ENCODE peak calls at places on chromosomes 3 and 15, in ten cellular contexts. H is heart left ventricle, E is endodermal cell, T is mammary epithelial cell, M is GM12878, S is BJ, O is hepatocyte, V is lower lobe of right lung, X is cardiac muscle cell, J is cardiac fibroblast. F is an unnamed sample.

GRCh38 chr15:56207711-56208110 is 36.0 kb downstream of the RFX7 start:
- DNase-seq in H (no peak), E (no peak), T (no peak), M (peak), S (no peak), O (no peak), V (no peak), X (no peak), J (no peak), F (no peak)

GRCh38 chr15:75697523-75698398 is 14.9 kb downstream of the CSPG4 start:
- DNase-seq in H (no peak), E (no peak), T (no peak), M (no peak), S (no peak), O (no peak), V (no peak), X (peak), J (no peak), F (no peak)

GRCh38 chr15:74781673-74782595 is at the start of gene CSK:
- DNase-seq in H (peak), E (peak), T (peak), M (no peak), S (no peak), O (peak), V (peak), X (peak), J (peak), F (peak)

GRCh38 chr3:41431386-41431785 is 232.1 kb downstream of the CTNNB1 start:
- DNase-seq in H (no peak), E (no peak), T (no peak), M (no peak), S (no peak), O (no peak), V (no peak), X (no peak), J (no peak), F (no peak)

GRCh38 chr3:195893516-195893915 is 14.8 kb downstream of the TNK2 start:
- DNase-seq in H (no peak), E (no peak), T (no peak), M (no peak), S (no peak), O (no peak), V (no peak), X (no peak), J (no peak), F (no peak)

GRCh38 chr3:60024400-60024799 is 974.6 kb upstream of the CFAP20DC start:
- DNase-seq in H (no peak), E (no peak), T (no peak), M (no peak), S (no peak), O (no peak), V (no peak), X (no peak), J (no peak), F (no peak)

GRCh38 chr3:39216176-39216790 is 23.9 kb upstream of the XIRP1 start:
- DNase-seq in H (no peak), E (no peak), T (no peak), M (peak), S (no peak), O (no peak), V (no peak), X (no peak), J (no peak), F (no peak)

GRCh38 chr3:163785693-163786092 is 1292.6 kb downstream of the SI start:
- DNase-seq in H (no peak), E (peak), T (no peak), M (no peak), S (no peak), O (peak), V (no peak), X (no peak), J (no peak), F (peak)

GRCh38 chr3:11635671-11636371 is 7.9 kb downstream of the VGLL4 start:
- DNase-seq in H (no peak), E (no peak), T (no peak), M (no peak), S (no peak), O (no peak), V (no peak), X (no peak), J (peak), F (peak)

GRCh38 chr3:134846943-134847342 is 51.9 kb downstream of the EPHB1 start:
- DNase-seq in H (no peak), E (peak), T (peak), M (no peak), S (peak), O (peak), V (no peak), X (peak), J (peak), F (peak)

GRCh38 chr3:71202848-71203390 is 380.6 kb downstream of the FOXP1 start:
- DNase-seq in H (no peak), E (no peak), T (no peak), M (no peak), S (no peak), O (no peak), V (no peak), X (no peak), J (no peak), F (no peak)

GRCh38 chr3:76566211-76566534 is 473.7 kb upstream of the ROBO2 start:
- DNase-seq in H (no peak), E (no peak), T (no peak), M (no peak), S (no peak), O (peak), V (no peak), X (no peak), J (no peak), F (peak)

GRCh38 chr3:146087121-146087520 is 73.9 kb downstream of the PLOD2 start:
- DNase-seq in H (no peak), E (no peak), T (no peak), M (no peak), S (no peak), O (no peak), V (no peak), X (no peak), J (no peak), F (no peak)

GRCh38 chr3:94032187-94032586 is 3.8 kb upstream of the STX19 start:
- DNase-seq in H (no peak), E (no peak), T (no peak), M (no peak), S (no peak), O (no peak), V (no peak), X (peak), J (no peak), F (peak)

GRCh38 chr3:183826448-183826847 is 1.1 kb upstream of the MAP6D1 start:
- DNase-seq in H (no peak), E (no peak), T (no peak), M (no peak), S (no peak), O (no peak), V (no peak), X (no peak), J (no peak), F (no peak)

GRCh38 chr3:112745567-112746248 is 101.0 kb downstream of the CD200R1L start:
- DNase-seq in H (no peak), E (no peak), T (no peak), M (no peak), S (no peak), O (no peak), V (no peak), X (no peak), J (no peak), F (no peak)

DNA sequence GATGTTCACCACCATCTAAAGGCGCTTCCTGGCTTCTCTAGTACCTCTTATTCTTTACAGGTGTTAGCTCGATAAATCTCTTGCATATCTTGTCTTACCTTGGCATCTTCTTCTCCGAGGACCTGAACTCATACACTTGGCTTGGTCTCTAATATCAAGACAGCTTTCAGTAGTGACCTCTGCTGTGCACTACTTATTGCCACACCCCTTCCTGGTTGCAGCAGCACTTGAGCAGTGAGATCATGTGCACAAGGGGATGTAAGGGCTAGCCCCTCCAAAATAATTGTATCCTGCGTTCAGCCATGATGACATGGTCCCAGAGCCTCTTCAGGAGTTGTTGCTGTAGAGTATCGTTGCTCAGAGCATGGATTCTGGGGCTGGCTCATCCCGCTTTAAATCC is 1.3 kb upstream of the PLA1A start:
- DNase-seq in H (no peak), E (no peak), T (no peak), M (no peak), S (no peak), O (no peak), V (no peak), X (no peak), J (no peak), F (no peak)
- H3K4me3 ChIP-seq in H (no peak), E (no peak), T (no peak), M (no peak), S (no peak), O (no peak), V (no peak), X (no peak), J (no peak), F (no peak)

GRCh38 chr3:173529062-173529711 is 131.6 kb downstream of the NLGN1 start:
- DNase-seq in H (no peak), E (peak), T (peak), M (no peak), S (no peak), O (peak), V (no peak), X (peak), J (peak), F (peak)
- TF ChIP-seq CTCF in H (peak), E (peak), T (peak), M (peak), S (peak), O (peak), V (peak), X (peak), J (peak), F (peak)

DNA sequence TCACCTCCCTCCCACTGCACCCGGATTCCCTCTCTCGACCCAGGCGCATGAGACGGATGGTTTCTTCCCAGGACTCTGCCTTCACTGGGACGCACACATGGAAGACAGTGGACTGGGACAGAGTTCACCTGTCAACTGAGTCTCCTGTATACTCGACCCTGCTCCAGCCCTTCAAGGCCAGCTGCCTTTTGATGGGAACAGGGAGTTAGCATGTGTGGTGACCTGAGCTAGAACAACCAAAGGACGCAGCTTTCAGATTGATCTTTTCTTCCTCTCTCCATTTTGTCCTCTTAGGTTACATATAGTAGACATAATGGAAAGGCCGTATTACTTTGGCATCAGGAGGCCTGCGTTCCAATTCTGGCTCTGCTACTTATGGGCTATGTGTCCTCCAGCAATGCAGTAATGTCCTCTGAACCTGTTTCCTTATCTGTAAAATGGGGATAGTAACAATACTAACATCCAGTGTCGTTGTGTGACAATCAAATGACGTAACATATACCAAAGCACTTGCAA is 94.1 kb downstream of the PEX5L start:
- DNase-seq in H (no peak), E (no peak), T (no peak), M (no peak), S (no peak), O (no peak), V (no peak), X (no peak), J (no peak), F (no peak)
- H3K4me3 ChIP-seq in H (no peak), E (peak), T (no peak), M (no peak), S (no peak), O (no peak), V (peak), X (no peak), J (no peak), F (peak)

DNA sequence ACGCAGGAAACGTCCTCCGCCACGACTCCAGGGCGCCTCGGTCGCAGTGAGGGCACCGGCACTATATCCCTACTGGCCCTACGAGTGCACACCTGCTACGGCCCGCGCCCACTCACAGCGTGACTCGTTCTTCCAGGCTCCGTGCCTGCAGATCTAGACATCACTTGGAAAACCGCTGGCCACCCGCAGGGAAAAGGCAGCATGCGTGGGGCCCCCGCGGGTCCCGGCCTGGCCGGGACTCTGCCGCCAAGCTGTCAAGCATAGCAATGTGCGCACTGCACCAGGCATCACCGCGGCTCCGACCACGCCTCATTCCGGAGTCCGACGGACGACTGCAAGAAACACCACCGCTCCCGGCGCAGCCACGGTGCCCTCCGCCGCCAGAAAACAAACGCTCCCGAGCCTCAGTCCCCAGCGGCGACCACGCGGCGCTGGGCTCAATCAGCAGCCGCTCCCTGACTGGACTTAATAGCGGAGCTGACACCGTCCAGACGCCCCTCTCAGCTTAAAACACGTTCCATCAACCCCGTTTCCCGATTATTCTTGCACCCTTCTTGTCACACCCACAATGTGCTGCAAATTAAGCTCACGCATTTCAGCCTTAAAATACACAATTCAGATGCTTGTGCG is 984 bp downstream of the CYFIP1 start:
- DNase-seq in H (peak), E (peak), T (peak), M (no peak), S (no peak), O (peak), V (peak), X (peak), J (peak), F (peak)
- TF ChIP-seq CTCF in H (no peak), E (no peak), T (no peak), M (no peak), S (no peak), O (no peak), V (no peak), X (no peak), J (no peak), F (no peak)

GRCh38 chr3:12892840-12893189 is 51.5 kb upstream of the RPL32 start:
- DNase-seq in H (no peak), E (no peak), T (no peak), M (no peak), S (no peak), O (no peak), V (no peak), X (no peak), J (no peak), F (no peak)

GRCh38 chr3:12893247-12893646 is 51.9 kb upstream of the RPL32 start:
- DNase-seq in H (no peak), E (no peak), T (peak), M (no peak), S (no peak), O (no peak), V (no peak), X (no peak), J (no peak), F (no peak)

GRCh38 chr3:12894629-12895028 is 53.3 kb upstream of the RPL32 start:
- DNase-seq in H (peak), E (no peak), T (no peak), M (no peak), S (no peak), O (no peak), V (peak), X (no peak), J (no peak), F (peak)

GRCh38 chr3:12891985-12892839 is 50.8 kb upstream of the RPL32 start:
- DNase-seq in H (peak), E (peak), T (peak), M (no peak), S (no peak), O (peak), V (peak), X (peak), J (peak), F (peak)

DNA sequence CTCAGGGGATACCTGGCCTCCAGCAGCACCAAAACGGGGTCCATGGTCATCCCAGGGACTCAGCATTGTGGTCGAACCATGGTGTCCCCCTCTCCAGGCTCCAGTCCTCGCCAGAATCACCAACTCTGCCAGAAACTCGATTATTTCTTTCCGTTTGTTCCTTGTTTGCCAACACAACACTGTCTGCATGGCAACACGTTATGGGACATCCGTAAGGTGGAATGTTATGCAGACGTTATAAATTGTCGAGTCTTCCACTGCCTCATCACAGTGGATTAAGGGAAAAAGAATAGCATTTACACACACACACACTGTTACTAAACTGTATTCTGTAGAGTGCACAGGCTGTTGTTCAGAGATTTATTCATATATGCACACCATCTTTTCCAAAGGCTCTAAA is 52.5 kb upstream of the RPL32 start:
- DNase-seq in H (no peak), E (no peak), T (no peak), M (no peak), S (no peak), O (no peak), V (no peak), X (no peak), J (no peak), F (no peak)
- H3K4me3 ChIP-seq in H (no peak), E (no peak), T (no peak), M (no peak), S (no peak), O (no peak), V (no peak), X (no peak), J (no peak), F (no peak)

DNA sequence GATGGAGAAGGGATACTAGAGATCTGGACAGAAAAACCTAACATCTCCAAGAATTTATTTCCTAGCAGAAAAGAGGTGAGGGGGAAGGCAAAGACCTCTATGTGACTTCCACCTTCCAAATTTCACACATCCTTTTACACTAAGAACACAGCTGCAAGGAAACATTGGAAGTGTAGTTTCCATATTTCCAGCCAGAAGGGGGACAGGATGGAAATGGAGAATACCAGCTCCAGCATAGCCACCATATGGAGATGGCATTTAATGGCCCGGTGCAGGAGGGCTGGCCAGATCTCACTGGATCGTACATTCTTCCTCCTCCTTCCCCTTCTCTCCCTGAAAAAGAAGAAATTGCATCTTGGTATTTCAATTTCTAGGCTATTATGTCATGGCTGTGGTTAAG is 37.1 kb upstream of the TF start:
- DNase-seq in H (no peak), E (no peak), T (no peak), M (no peak), S (no peak), O (no peak), V (no peak), X (no peak), J (no peak), F (no peak)
- TF ChIP-seq CTCF in H (no peak), E (no peak), T (no peak), M (no peak), S (no peak), O (no peak), V (no peak), X (no peak), J (no peak), F (no peak)

DNA sequence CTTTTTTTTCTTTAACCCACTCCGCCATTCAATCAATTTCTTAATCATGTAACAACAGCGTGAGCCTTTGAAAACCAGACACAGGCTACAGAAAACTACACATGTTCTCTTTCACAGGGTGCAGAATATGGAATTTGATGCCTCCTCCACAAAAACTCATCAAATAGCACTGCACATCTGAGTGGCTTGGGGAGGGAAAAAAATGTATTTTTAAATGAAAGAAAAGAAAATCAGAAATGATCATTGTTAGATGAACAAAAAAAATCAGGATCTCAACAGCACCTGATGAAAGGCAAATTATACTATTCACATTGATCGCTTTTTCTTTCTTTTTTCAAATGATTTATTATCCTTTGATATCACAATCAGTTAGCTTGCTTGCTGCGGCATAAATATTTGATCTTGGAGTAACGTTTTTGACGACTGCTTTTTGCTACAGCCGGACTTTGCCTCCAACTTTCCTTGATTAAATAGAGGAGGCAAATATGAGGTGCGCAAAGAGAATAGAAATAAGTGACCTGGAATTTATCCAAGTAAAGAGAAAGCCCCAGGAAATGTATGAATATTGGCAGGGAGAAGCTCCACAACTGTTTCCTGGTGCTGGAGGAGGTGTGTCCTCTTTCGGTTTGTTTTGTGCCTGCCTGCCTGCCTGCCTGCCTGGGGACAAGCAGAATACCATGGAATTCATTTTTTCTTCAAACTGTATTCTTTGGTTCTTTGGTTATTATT is 63.1 kb downstream of the EDEM1 start:
- DNase-seq in H (no peak), E (no peak), T (peak), M (no peak), S (no peak), O (no peak), V (no peak), X (peak), J (no peak), F (no peak)
- H3K4me3 ChIP-seq in H (no peak), E (no peak), T (peak), M (no peak), S (no peak), O (no peak), V (peak), X (no peak), J (peak), F (no peak)

F was measured in choroid plexus epithelial cell.